ENCODE peak calls at places on chromosomes 6 and 20, in six cellular contexts. F is tibial nerve, S is mesendoderm, R is SJSA1, C is thyroid gland, N is upper lobe of right lung. M is an unnamed sample.

GRCh38 chr6:113361014-113361645 is 496.0 kb upstream of the MARCKS start:
- DNase-seq in F (no peak), S (no peak), R (peak; percentile 86), C (no peak), N (no peak), M (no peak)

GRCh38 chr6:137489410-137490371 is 4.5 kb downstream of the OLIG3 start:
- DNase-seq in F (no peak), S (peak; percentile 70), R (no peak), C (no peak), N (no peak), M (no peak)

GRCh38 chr6:158080849-158081656 is 87.0 kb downstream of the SERAC1 start:
- DNase-seq in F (no peak), S (no peak), R (no peak), C (no peak), N (no peak), M (no peak)

GRCh38 chr6:154962751-154963150 is 32.4 kb upstream of the TIAM2 start:
- DNase-seq in F (no peak), S (no peak), R (peak; percentile 82), C (no peak), N (no peak), M (no peak)

GRCh38 chr20:34557936-34558319 is 590 bp upstream of the MAP1LC3A start:
- DNase-seq in F (no peak), S (no peak), R (no peak), C (no peak), N (no peak), M (no peak)

GRCh38 chr6:122663981-122664380 is 53.8 kb downstream of the PKIB start:
- DNase-seq in F (no peak), S (no peak), R (no peak), C (no peak), N (no peak), M (no peak)

GRCh38 chr20:39424923-39425678 is 463.0 kb downstream of the DHX35 start:
- DNase-seq in F (no peak), S (no peak), R (no peak), C (no peak), N (no peak), M (no peak)

GRCh38 chr20:63858393-63859165 is 2.7 kb upstream of the ABHD16B start:
- DNase-seq in F (no peak), S (peak; percentile 86), R (no peak), C (no peak), N (no peak), M (peak; percentile 34)

GRCh38 chr20:10454135-10454750 is 19.1 kb downstream of the SLX4IP start:
- DNase-seq in F (no peak), S (no peak), R (no peak), C (no peak), N (no peak), M (no peak)

GRCh38 chr6:16698163-16698533 is 63.1 kb downstream of the ATXN1 start:
- DNase-seq in F (no peak), S (no peak), R (no peak), C (no peak), N (no peak), M (no peak)

GRCh38 chr6:124887872-124888580 is 74.2 kb upstream of the RNF217 start:
- DNase-seq in F (no peak), S (no peak), R (no peak), C (no peak), N (no peak), M (no peak)

GRCh38 chr20:61597996-61598395 is 345.9 kb downstream of the CDH4 start:
- DNase-seq in F (no peak), S (no peak), R (no peak), C (no peak), N (no peak), M (no peak)

GRCh38 chr20:18191336-18191735 is 53.7 kb downstream of the KAT14 start:
- DNase-seq in F (no peak), S (no peak), R (no peak), C (no peak), N (no peak), M (no peak)

GRCh38 chr6:6659600-6660327 is 71.2 kb downstream of the LY86 start:
- DNase-seq in F (no peak), S (no peak), R (no peak), C (no peak), N (no peak), M (peak; percentile 66)

DNA sequence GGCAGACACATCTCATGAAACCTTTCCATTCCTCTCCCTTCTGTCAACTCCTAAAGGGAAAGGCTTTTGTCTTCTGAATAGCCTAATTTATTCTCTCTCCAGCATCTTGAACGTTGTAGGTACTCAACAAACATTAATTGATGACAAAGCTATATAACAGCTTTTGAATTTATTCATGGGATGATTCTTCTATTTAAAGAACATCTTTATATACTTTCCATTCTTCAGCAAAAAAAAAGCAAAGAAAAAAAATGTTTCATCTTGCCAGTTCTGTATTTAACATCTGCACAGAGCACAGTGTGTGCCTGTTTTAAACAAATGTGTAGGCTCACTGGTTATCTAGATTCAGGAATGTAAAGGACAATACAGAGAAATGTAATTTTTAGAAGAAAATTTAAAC is 648.7 kb downstream of the KIF16B start:
- DNase-seq in F (no peak), S (no peak), R (no peak), C (no peak), N (no peak), M (no peak)
- H3K4me1 ChIP-seq in F (no peaks in the 10 kb centered on the region), S (no peaks in the 10 kb centered on the region), R (peaks cover 16% of the 10 kb centered on the region), C (no peaks in the 10 kb centered on the region), N (no peaks in the 10 kb centered on the region), M (peaks cover 9% of the 10 kb centered on the region)

GRCh38 chr6:119076966-119077642 is 1.4 kb downstream of the FAM184A start:
- DNase-seq in F (no peak), S (no peak), R (no peak), C (no peak), N (no peak), M (no peak)
- H3K27ac ChIP-seq in F (peak overlapping the region; percentile 74), S (no peak overlapping the region), R (no peak overlapping the region), C (peak overlapping the region; percentile 89), N (peak overlapping the region; percentile 85), M (no peak overlapping the region)

GRCh38 chr20:54113553-54113952 is 43.2 kb upstream of the BCAS1 start:
- DNase-seq in F (no peak), S (no peak), R (no peak), C (no peak), N (no peak), M (no peak)
- H3K4me1 ChIP-seq in F (no peaks in the 10 kb centered on the region), S (no peaks in the 10 kb centered on the region), R (no peaks in the 10 kb centered on the region), C (no peaks in the 10 kb centered on the region), N (no peaks in the 10 kb centered on the region), M (no peaks in the 10 kb centered on the region)

GRCh38 chr6:35511980-35512379 is 716 bp downstream of the TULP1 start:
- DNase-seq in F (no peak), S (no peak), R (no peak), C (no peak), N (no peak), M (no peak)
- H3K27ac ChIP-seq in F (no peak overlapping the region), S (no peak overlapping the region), R (no peak overlapping the region), C (no peak overlapping the region), N (no peak overlapping the region), M (no peak overlapping the region)

GRCh38 chr6:32844839-32845372 is 1.1 kb upstream of the PSMB8 start:
- DNase-seq in F (no peak), S (no peak), R (no peak), C (no peak), N (no peak), M (no peak)

GRCh38 chr6:32842690-32843089 is 1.2 kb downstream of the PSMB8 start:
- DNase-seq in F (no peak), S (no peak), R (no peak), C (no peak), N (no peak), M (no peak)

GRCh38 chr6:32843979-32844838 is at the start of gene PSMB8:
- DNase-seq in F (peak; percentile 99), S (peak; percentile 97), R (peak; percentile 94), C (peak; percentile 98), N (peak; percentile 97), M (peak; percentile 98)

GRCh38 chr6:32842021-32842650 is 1.7 kb downstream of the PSMB8 start:
- DNase-seq in F (no peak), S (no peak), R (no peak), C (no peak), N (no peak), M (no peak)

GRCh38 chr6:32843321-32843978 is 397 bp downstream of the PSMB8 start:
- DNase-seq in F (no peak), S (no peak), R (no peak), C (peak; percentile 47), N (no peak), M (peak; percentile 55)
- H3K4me1 ChIP-seq in F (peaks cover 11% of the 10 kb centered on the region), S (no peaks in the 10 kb centered on the region), R (peaks cover 19% of the 10 kb centered on the region), C (peaks cover 3% of the 10 kb centered on the region), N (peaks cover 39% of the 10 kb centered on the region), M (peaks cover 55% of the 10 kb centered on the region)

DNA sequence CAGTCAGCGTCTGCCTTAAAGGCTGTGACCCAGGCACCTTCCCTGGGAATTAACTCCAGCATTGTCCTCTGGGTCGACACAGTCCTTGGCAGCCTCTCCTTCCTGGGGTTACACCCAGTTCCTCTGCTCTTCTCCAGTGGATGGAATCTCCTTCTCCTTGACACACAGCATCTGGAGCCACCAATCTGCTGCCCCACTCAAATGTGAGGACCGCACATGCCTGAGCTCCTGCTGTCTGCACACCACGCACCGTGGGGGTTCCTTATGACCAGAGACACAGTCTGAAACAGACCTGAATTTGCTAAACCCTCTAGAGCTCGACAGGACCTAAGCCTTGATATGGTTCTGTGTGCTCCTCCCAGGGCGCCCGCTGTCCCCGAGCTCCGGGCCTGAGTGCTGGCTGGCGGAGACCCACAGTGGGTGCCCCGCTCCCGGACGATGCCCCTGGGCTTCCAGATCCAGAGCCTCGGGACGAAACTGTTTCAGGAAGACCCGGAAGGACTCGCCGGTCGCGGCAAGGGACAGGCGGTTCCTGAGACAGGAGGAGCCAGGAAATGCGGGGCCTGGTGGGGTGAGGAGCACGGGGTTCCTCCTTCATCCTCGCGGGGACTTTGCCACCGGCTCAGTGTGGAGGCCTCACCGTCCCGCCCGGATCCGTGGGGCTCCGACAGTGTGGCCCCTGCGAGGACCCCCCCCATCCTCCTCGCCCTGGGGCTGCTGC is 2.5 kb upstream of the RAET1G start:
- DNase-seq in F (no peak), S (no peak), R (no peak), C (peak; percentile 20), N (peak; percentile 71), M (no peak)
- H3K27ac ChIP-seq in F (peak overlapping the region; percentile 43), S (no peak overlapping the region), R (no peak overlapping the region), C (peak overlapping the region; percentile 65), N (peak overlapping the region; percentile 51), M (no peak overlapping the region)

DNA sequence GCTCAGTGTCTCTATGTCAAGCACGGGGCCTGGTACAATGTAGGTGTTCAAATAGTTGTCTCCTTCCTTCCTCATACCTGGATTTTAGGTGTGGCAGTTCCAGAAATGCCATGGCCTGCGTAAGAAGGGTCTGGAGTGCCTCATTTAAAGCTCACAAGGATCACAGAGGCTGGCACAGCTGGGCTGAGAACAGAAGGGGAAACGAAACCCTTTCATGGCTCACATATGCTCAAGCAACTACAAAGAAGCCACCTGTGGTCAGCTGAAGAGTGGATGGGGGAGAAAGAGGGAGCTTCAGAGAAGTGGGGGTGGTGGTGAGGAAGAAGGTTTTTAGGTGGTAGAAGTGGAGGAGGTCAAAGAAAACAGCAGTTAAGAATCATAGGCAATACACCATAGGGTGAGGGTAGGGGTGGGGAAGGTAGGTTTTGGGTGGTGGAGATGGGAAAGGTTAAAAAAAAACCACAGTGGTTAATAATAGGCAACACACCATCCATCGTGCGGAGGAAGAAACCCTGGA is 17.0 kb upstream of the TOP1 start:
- DNase-seq in F (no peak), S (no peak), R (no peak), C (no peak), N (no peak), M (peak; percentile 99)
- H3K4me1 ChIP-seq in F (peaks cover 9% of the 10 kb centered on the region), S (peaks cover 6% of the 10 kb centered on the region), R (peaks cover 36% of the 10 kb centered on the region), C (peaks cover 12% of the 10 kb centered on the region), N (peaks cover 35% of the 10 kb centered on the region), M (peaks cover 89% of the 10 kb centered on the region)